ENCODE peak calls at places on chromosomes 16 and 17, in eight cellular contexts. D, G, B, U, M, S, H and R are unnamed samples.

GRCh38 chr16:69522041-69522578 is 43.7 kb upstream of the NFAT5 start:
- DNase-seq in H (no peak), M (no peak), S (no peak), D (no peak), U (no peak), B (no peak), G (no peak), R (no peak)

GRCh38 chr17:13671771-13672170 is 70.0 kb upstream of the HS3ST3A1 start:
- DNase-seq in S (no peak), D (peak; percentile 5), M (no peak), G (peak; percentile 9), H (no peak), B (no peak), U (no peak), R (no peak)

GRCh38 chr16:69106491-69107291 is 1.2 kb downstream of the HAS3 start:
- DNase-seq in H (no peak), G (no peak), U (no peak), S (no peak), B (no peak), M (no peak), D (no peak), R (no peak)

GRCh38 chr16:70809392-70810060 is 8.6 kb upstream of the VAC14 start:
- DNase-seq in U (no peak), M (no peak), D (no peak), G (no peak), S (no peak), H (no peak), B (peak; percentile 41), R (no peak)

GRCh38 chr17:4999429-5000093 is 1.8 kb downstream of the KIF1C start:
- DNase-seq in D (no peak), G (no peak), B (no peak), H (no peak), M (no peak), U (no peak), S (no peak), R (no peak)

GRCh38 chr17:43033947-43034622 is 9.1 kb downstream of the RND2 start:
- DNase-seq in U (no peak), S (no peak), B (no peak), H (no peak), D (no peak), G (no peak), M (no peak), R (no peak)

GRCh38 chr17:60959011-60959410 is 281.4 kb downstream of the BCAS3 start:
- DNase-seq in U (no peak), S (no peak), B (no peak), D (peak; percentile 71), H (no peak), G (no peak), M (no peak), R (no peak)

GRCh38 chr16:27191352-27191924 is 11.9 kb upstream of the KDM8 start:
- DNase-seq in D (no peak), G (no peak), M (no peak), H (no peak), U (no peak), B (no peak), S (no peak), R (no peak)

GRCh38 chr17:61405047-61405685 is 5.5 kb downstream of the TBX2 start:
- DNase-seq in H (no peak), M (no peak), B (no peak), S (no peak), U (no peak), D (no peak), G (no peak), R (no peak)

GRCh38 chr16:2954647-2955381 is 9.3 kb upstream of the KREMEN2 start:
- DNase-seq in S (no peak), G (no peak), H (no peak), U (no peak), M (no peak), D (no peak), B (no peak), R (no peak)

GRCh38 chr17:19343671-19344151 is 18.8 kb downstream of the B9D1 start:
- DNase-seq in B (no peak), M (no peak), D (no peak), H (no peak), U (no peak), G (no peak), S (no peak), R (no peak)

GRCh38 chr16:72111653-72112451 is 18.2 kb downstream of the DHX38 start:
- DNase-seq in S (no peak), H (no peak), D (no peak), G (peak; percentile 25), B (no peak), M (no peak), U (no peak), R (no peak)

GRCh38 chr16:85888405-85889331 is 10.3 kb upstream of the IRF8 start:
- DNase-seq in U (no peak), H (no peak), M (no peak), S (no peak), D (peak; percentile 86), G (peak; percentile 55), B (no peak), R (no peak)

GRCh38 chr17:80746262-80746935 is 201.8 kb downstream of the RPTOR start:
- DNase-seq in S (no peak), G (no peak), M (no peak), B (no peak), U (no peak), H (no peak), D (no peak), R (no peak)

GRCh38 chr17:68161644-68162428 is 86.0 kb upstream of the AMZ2 start:
- DNase-seq in U (no peak), H (no peak), D (no peak), G (no peak), S (no peak), B (no peak), M (no peak), R (no peak)

GRCh38 chr17:49290690-49291326 is 60.2 kb upstream of the PHOSPHO1 start:
- DNase-seq in S (peak; percentile 38), M (no peak), H (no peak), U (no peak), G (peak; percentile 31), B (no peak), D (peak; percentile 45), R (no peak)

GRCh38 chr16:85006639-85007038 is 4.7 kb downstream of the ZDHHC7 start:
- DNase-seq in H (no peak), U (no peak), M (no peak), B (no peak), G (no peak), D (no peak), S (no peak), R (no peak)

GRCh38 chr17:80227666-80228065 is 7.4 kb downstream of the SLC26A11 start:
- DNase-seq in M (no peak), U (no peak), S (no peak), H (no peak), B (peak; percentile 6), D (no peak), G (no peak), R (no peak)

GRCh38 chr16:56950881-56951771 is 10.6 kb upstream of the CETP start:
- DNase-seq in D (peak; percentile 54), U (no peak), H (peak; percentile 37), M (no peak), B (no peak), G (no peak), S (peak; percentile 41), R (no peak)

GRCh38 chr17:42781639-42782401 is 1.4 kb downstream of the WNK4 start:
- DNase-seq in D (no peak), U (no peak), S (no peak), G (no peak), H (no peak), B (no peak), M (no peak), R (no peak)

GRCh38 chr17:75468311-75468754 is 11.9 kb downstream of the TMEM94 start:
- DNase-seq in B (peak; percentile 98), M (no peak), S (no peak), U (no peak), D (no peak), G (no peak), H (no peak), R (no peak)

GRCh38 chr17:44304651-44305050 is 3.8 kb upstream of the RUNDC3A start:
- DNase-seq in G (no peak), U (no peak), M (no peak), B (no peak), S (no peak), D (no peak), H (no peak), R (no peak)

GRCh38 chr16:67415872-67416793 is at the start of gene ZDHHC1:
- DNase-seq in S (no peak), D (peak; percentile 35), U (no peak), B (peak; percentile 73), M (peak; percentile 51), H (peak; percentile 61), G (peak; percentile 52), R (no peak)

GRCh38 chr17:4032738-4033137 is 68.5 kb upstream of the ATP2A3 start:
- DNase-seq in H (no peak), D (no peak), S (no peak), M (no peak), G (no peak), B (no peak), U (no peak), R (no peak)

GRCh38 chr17:2090804-2091534 is 36.1 kb downstream of the HIC1 start:
- DNase-seq in H (no peak), U (no peak), S (peak; percentile 75), B (no peak), G (peak; percentile 71), M (no peak), D (peak; percentile 94), R (no peak)

DNA sequence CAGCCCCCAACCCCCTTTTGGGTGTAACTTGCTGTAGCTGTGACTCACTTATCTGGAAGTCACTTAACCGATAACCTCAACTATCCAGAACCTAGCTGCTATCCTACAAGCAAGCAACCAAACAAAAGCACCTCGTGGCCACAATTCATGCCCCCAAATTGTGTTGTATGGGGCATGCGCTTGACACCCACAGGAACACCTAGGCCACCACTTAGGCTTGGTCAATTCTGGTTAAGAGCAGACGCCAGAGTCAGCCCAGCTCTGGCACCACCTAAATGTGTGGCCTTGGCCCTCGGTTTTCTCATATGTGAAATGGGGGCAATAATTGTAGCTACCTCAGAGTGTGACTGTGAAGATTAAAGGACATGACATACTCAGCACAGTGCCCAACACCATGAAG is 3.6 kb downstream of the PIK3R5 start:
- DNase-seq in S (no peak), M (no peak), D (no peak), U (no peak), H (no peak), G (no peak), B (no peak), R (no peak)
- H3K27ac ChIP-seq in S (no peak overlapping the region), M (no peak overlapping the region), D (no peak overlapping the region), U (no peak overlapping the region), H (no peak overlapping the region), G (no peak overlapping the region), B (no peak overlapping the region), R (no peak overlapping the region)

GRCh38 chr16:13453938-13454553 is 465.9 kb upstream of the ERCC4 start:
- DNase-seq in U (no peak), D (no peak), S (peak; percentile 32), H (no peak), B (no peak), G (no peak), M (no peak), R (no peak)
- TF ChIP-seq CTCF in U (peak; percentile 32), D (peak; percentile 38), S (peak; percentile 13), H (peak; percentile 2), B (peak; percentile 32), G (peak; percentile 46), M (peak; percentile 26), R (peak; percentile 35)

GRCh38 chr17:48127371-48128051 is 19.9 kb downstream of the SNX11 start:
- DNase-seq in M (peak; percentile 78), H (no peak), U (no peak), S (no peak), B (no peak), G (peak; percentile 93), D (no peak), R (no peak)
- H3K27ac ChIP-seq in M (peak overlapping the region; percentile 68), H (no peak overlapping the region), U (no peak overlapping the region), S (no peak overlapping the region), B (no peak overlapping the region), G (peak overlapping the region; percentile 92), D (no peak overlapping the region), R (no peak overlapping the region)

GRCh38 chr16:87507351-87508069 is 14.7 kb upstream of the ZCCHC14 start:
- DNase-seq in H (no peak), D (no peak), M (no peak), U (no peak), S (no peak), G (no peak), B (no peak), R (no peak)
- TF ChIP-seq CTCF in H (no peak), D (no peak), M (no peak), U (no peak), S (no peak), G (no peak), B (no peak), R (no peak)